ENCODE peak calls at places on chromosomes 13 and 19, in six cellular contexts. W is lower lobe of right lung, P is thyroid gland, Y is SK-N-SH, K is fibroblast of lung, G is osteoblast. D is an unnamed sample. For H3K27me3, the result is how much of the 10 kb centered on the place peaks cover.

GRCh38 chr19:46182476-46182875 is 34.4 kb downstream of the IGFL2 start:
- DNase-seq in W (no peak), P (no peak), Y (no peak), K (no peak), G (no peak), D (no peak)

GRCh38 chr19:53094749-53095575 is 8.3 kb downstream of the ZNF160 start:
- DNase-seq in W (no peak), P (no peak), Y (peak), K (no peak), G (peak), D (no peak)

GRCh38 chr19:35414442-35414841 is 33.6 kb upstream of the FFAR2 start:
- DNase-seq in W (no peak), P (no peak), Y (no peak), K (no peak), G (no peak), D (no peak)

GRCh38 chr13:51218691-51219090 is 3.5 kb upstream of the FAM124A start:
- DNase-seq in W (no peak), P (no peak), Y (peak), K (no peak), G (no peak), D (no peak)

GRCh38 chr19:2487780-2488330 is 11.9 kb downstream of the GADD45B start:
- DNase-seq in W (no peak), P (no peak), Y (no peak), K (no peak), G (peak), D (peak)

GRCh38 chr13:41107104-41107571 is 25.5 kb downstream of the KBTBD6 start:
- DNase-seq in W (no peak), P (no peak), Y (no peak), K (no peak), G (no peak), D (no peak)

GRCh38 chr13:101730420-101731000 is 278.0 kb downstream of the ITGBL1 start:
- DNase-seq in W (no peak), P (no peak), Y (no peak), K (no peak), G (peak), D (no peak)

GRCh38 chr19:36207605-36208252 is 6.7 kb downstream of the ZNF565 start:
- DNase-seq in W (no peak), P (no peak), Y (peak), K (no peak), G (no peak), D (no peak)

GRCh38 chr19:18895038-18895827 is 725 bp downstream of the CERS1 start:
- DNase-seq in W (no peak), P (peak), Y (peak), K (peak), G (peak), D (no peak)

GRCh38 chr19:35764432-35765315 is 6.7 kb downstream of the PROSER3 start:
- DNase-seq in W (no peak), P (no peak), Y (no peak), K (no peak), G (no peak), D (no peak)

GRCh38 chr13:108033800-108034707 is 181.3 kb downstream of the LIG4 start:
- DNase-seq in W (no peak), P (no peak), Y (no peak), K (peak), G (no peak), D (no peak)

GRCh38 chr19:50931023-50931422 is 19.8 kb upstream of the KLK4 start:
- DNase-seq in W (no peak), P (no peak), Y (no peak), K (no peak), G (no peak), D (no peak)

GRCh38 chr13:111575719-111576118 is 255.3 kb downstream of the TEX29 start:
- DNase-seq in W (no peak), P (no peak), Y (no peak), K (no peak), G (no peak), D (no peak)

GRCh38 chr19:11887247-11887617 is 350 bp upstream of the ZNF69 start:
- DNase-seq in W (no peak), P (no peak), Y (no peak), K (peak), G (no peak), D (no peak)

GRCh38 chr19:19552811-19553210 is 14.7 kb downstream of the CILP2 start:
- DNase-seq in W (no peak), P (peak), Y (peak), K (peak), G (peak), D (no peak)

DNA sequence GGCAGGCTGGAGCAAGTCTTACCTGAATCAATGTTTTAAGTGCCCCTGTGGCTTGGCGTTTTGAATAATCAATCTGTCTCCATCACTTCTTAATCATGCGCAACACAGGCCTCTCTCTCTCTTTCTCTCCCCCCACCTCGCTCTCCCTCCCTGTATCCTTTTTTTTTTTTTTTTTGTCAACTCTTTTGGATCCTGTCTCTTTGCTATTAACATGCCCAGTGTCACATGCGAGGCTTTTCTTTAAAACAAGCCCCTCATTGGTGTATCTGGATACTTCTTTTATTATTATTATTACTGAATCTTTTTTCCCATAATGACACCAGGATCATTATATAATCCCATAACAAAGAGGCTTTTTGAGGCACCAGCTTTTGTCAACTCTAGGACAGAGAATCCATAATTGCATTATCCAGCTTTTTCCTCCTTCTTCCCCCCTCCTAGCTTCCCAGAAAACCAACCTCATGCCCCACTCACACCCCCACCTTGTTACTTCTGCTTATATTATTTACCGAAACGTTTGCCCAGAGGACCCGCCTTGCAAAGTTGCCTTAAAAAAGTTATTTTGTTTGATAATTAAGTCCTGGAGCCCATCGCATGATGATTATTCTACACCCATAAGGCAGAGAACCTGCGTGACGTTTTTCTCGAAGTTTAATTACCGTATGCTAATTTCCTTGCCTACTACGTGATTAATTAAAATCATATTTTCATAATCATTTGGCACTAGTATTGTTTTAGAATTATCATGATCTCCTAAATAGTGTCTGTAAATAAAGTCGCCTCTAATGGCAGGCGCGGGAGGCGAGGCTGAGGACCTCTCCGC is 148.1 kb upstream of the ZNF536 start:
- DNase-seq in W (no peak), P (no peak), Y (no peak), K (no peak), G (no peak), D (no peak)
- H3K4me3 ChIP-seq in W (no peak), P (no peak), Y (peak), K (no peak), G (no peak), D (no peak)

GRCh38 chr19:28213476-28214082 is 999.4 kb downstream of the UQCRFS1 start:
- DNase-seq in W (no peak), P (no peak), Y (peak), K (peak), G (no peak), D (no peak)

GRCh38 chr19:28221736-28222135 is 991.2 kb downstream of the UQCRFS1 start:
- DNase-seq in W (no peak), P (no peak), Y (no peak), K (peak), G (no peak), D (no peak)

GRCh38 chr19:28218728-28219127 is 994.2 kb downstream of the UQCRFS1 start:
- DNase-seq in W (no peak), P (no peak), Y (no peak), K (no peak), G (no peak), D (no peak)

DNA sequence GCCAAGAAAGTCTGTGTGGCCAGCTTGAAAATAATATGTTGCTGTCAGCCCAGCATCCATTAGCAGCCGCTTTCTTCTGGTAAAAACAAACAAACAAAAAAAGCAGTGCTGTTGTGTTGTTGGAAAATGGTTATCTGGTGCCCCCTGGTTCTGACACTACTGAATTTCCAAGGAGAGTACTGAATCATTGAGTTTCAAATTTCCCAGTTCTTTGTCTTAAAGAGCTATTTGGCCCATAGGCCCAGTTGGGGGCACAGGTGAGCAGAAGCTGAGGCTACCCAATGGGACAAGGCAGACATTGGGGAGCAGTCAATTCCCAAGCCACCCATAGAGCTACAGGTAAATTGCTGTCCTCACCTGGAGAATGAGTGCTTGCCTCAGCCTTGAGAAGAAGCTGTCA is 995.9 kb downstream of the UQCRFS1 start:
- DNase-seq in W (no peak), P (no peak), Y (no peak), K (no peak), G (no peak), D (no peak)
- TF ChIP-seq CTCF in W (no peak), P (no peak), Y (no peak), K (no peak), G (no peak), D (no peak)

GRCh38 chr13:46132109-46132508 is 27.3 kb upstream of the CPB2 start:
- DNase-seq in W (no peak), P (no peak), Y (no peak), K (no peak), G (no peak), D (no peak)
- H3K27me3 ChIP-seq in W (under half), P (under half), Y (under half), K (under half), G (under half), D (under half)

GRCh38 chr13:27920677-27921420 is 1.0 kb downstream of the PDX1 start:
- DNase-seq in W (no peak), P (no peak), Y (peak), K (no peak), G (peak), D (no peak)
- H3K4me3 ChIP-seq in W (peak), P (no peak), Y (peak), K (peak), G (peak), D (peak)

DNA sequence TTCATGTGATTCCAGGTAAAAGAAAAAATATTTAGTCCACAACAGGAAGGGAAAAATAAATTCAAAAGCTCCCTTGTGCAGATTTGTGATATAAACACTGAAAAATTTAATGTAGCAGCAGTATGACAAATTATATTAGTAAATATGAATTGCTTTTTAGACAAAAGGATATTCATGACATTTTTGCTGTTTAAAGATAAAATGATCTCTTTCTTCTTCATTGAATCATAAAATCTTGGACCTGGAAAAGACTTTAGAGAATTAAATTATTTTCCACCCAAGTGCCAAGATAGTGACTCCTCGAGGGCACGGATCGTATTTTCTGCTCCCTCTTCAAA is 85.4 kb downstream of the MBNL2 start:
- DNase-seq in W (no peak), P (no peak), Y (no peak), K (no peak), G (no peak), D (no peak)
- TF ChIP-seq CTCF in W (no peak), P (no peak), Y (peak), K (no peak), G (no peak), D (no peak)

GRCh38 chr19:15928321-15928720 is 6.0 kb downstream of the CYP4F11 start:
- DNase-seq in W (no peak), P (no peak), Y (no peak), K (no peak), G (no peak), D (no peak)
- H3K27me3 ChIP-seq in W (under half), P (under half), Y (under half), K (under half), G (under half), D (under half)

GRCh38 chr13:20713014-20713376 is 9.5 kb downstream of the IL17D start:
- DNase-seq in W (no peak), P (peak), Y (no peak), K (no peak), G (no peak), D (no peak)
- H3K4me3 ChIP-seq in W (peak), P (no peak), Y (no peak), K (peak), G (peak), D (no peak)

GRCh38 chr19:56547535-56547934 is 8.8 kb downstream of the ZFP28 start:
- DNase-seq in W (no peak), P (no peak), Y (no peak), K (no peak), G (no peak), D (no peak)
- TF ChIP-seq CTCF in W (no peak), P (no peak), Y (no peak), K (peak), G (peak), D (no peak)

DNA sequence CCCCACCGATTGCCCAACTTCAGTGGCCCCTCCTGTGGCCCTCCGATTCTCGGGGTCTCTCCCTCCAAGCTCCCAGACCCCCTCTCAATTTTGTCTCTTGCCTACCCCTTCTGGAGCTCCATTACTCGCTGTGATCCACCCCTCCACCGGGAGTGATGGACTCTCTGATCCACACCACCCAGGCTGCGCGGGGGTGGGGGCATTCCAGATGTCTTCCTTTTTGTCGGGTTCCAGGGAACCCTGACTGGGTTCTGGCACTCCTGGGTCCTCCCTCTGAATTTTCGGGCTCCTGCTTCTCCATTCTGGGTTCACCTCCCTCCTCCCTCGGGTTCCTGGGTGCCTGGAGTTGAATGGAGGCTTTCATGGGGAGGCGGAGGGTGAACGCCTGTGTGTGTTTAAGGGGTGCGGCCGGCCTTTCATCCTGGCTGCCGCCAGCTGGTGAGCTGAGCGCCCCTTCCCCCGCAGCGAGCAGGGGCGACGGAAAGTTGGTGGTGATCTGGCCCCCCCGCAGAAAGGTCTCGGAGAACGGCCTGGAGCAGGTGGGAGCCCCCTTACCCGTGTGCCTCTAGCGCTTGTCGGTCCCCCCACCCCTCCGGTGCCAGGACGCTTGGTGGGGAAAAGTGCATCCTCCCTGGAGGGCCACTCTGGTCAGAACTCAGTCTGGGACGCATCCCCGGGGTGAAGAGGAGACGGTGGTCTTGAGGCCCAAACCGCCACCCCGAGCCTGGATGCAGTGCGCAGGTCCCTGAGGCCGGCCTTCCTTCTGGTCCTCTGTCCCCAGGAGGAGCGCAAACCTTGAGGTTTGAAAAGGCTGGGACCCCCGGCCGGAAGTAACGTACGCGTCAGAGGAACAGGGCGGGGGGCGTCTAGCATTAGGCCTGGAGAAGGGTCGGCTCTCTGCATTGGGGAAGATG is 1.6 kb downstream of the MISP3 start:
- DNase-seq in W (no peak), P (no peak), Y (peak), K (no peak), G (peak), D (no peak)
- H3K27me3 ChIP-seq in W (under half), P (under half), Y (under half), K (under half), G (under half), D (under half)